ENCODE peak calls at places on chromosomes 16 and 17, in nine cellular contexts. M is heart right ventricle; D is colonic mucosa; E is activated CD8-positive, alpha-beta memory T cell treated with anti-CD3 and anti-CD28 coated beads, Interleukin-2, amount 50 U/mL, for 48 hours; F is skeletal muscle cell; L is globus pallidus; C is pancreas; T is G401; Z is activated T-cell treated with anti-CD3 and anti-CD28 coated beads for 1 hour. S is an unnamed sample.
A peak's percentile ranks its signal among the peaks of the same experiment; 100 is the strongest.

GRCh38 chr16:68470461-68471150 is 22.3 kb upstream of the SMPD3 start:
- DNase-seq in M (no peak), Z (no peak), F (no peak), L (peak; percentile 71), E (peak; percentile 64), D (peak; percentile 42), C (no peak), T (peak; percentile 5), S (peak; percentile 46)

GRCh38 chr17:76107507-76107906 is 3.9 kb upstream of the EXOC7 start:
- DNase-seq in F (no peak), E (no peak), T (no peak), Z (no peak), D (no peak), M (no peak), C (no peak), L (no peak), S (no peak)

GRCh38 chr16:84236671-84237070 is 3.1 kb downstream of the KCNG4 start:
- DNase-seq in E (no peak), L (no peak), F (no peak), Z (no peak), M (no peak), D (no peak), T (no peak), C (no peak), S (no peak)

GRCh38 chr17:1979182-1979980 is 45.8 kb downstream of the RTN4RL1 start:
- DNase-seq in D (no peak), Z (no peak), T (peak; percentile 78), L (no peak), E (no peak), F (no peak), M (no peak), C (no peak), S (no peak)

GRCh38 chr17:80033840-80034239 is 1.8 kb downstream of the TBC1D16 start:
- DNase-seq in T (no peak), D (no peak), C (no peak), Z (no peak), M (no peak), E (no peak), L (no peak), F (no peak), S (no peak)

GRCh38 chr16:56667581-56668571 is at the start of gene MT1G:
- DNase-seq in L (no peak), C (peak; percentile 89), T (no peak), E (peak; percentile 74), M (peak; percentile 64), F (no peak), D (peak; percentile 80), Z (no peak), S (peak; percentile 42)

GRCh38 chr16:69017036-69017783 is 88.2 kb upstream of the HAS3 start:
- DNase-seq in D (no peak), T (no peak), Z (no peak), C (no peak), L (peak; percentile 72), F (no peak), M (no peak), E (no peak), S (no peak)

GRCh38 chr16:12252616-12253015 is 276.1 kb downstream of the SNX29 start:
- DNase-seq in E (no peak), Z (no peak), M (peak; percentile 24), L (no peak), C (no peak), D (no peak), T (no peak), F (no peak), S (no peak)

GRCh38 chr16:27324851-27325301 is 11.1 kb downstream of the IL4R start:
- DNase-seq in Z (no peak), T (no peak), E (no peak), C (no peak), L (no peak), D (no peak), F (no peak), M (no peak), S (no peak)

GRCh38 chr16:49924078-49924477 is 68.2 kb upstream of the ZNF423 start:
- DNase-seq in D (no peak), T (no peak), M (no peak), Z (no peak), F (no peak), E (no peak), C (no peak), L (no peak), S (no peak)

GRCh38 chr17:82520041-82520910 is 744 bp downstream of the FOXK2 start:
- DNase-seq in D (peak; percentile 39), E (peak; percentile 76), L (no peak), C (peak; percentile 20), Z (peak; percentile 28), F (no peak), T (peak; percentile 42), M (peak; percentile 35), S (no peak)

GRCh38 chr16:30585022-30585399 is 486 bp downstream of the ZNF785 start:
- DNase-seq in Z (no peak), D (no peak), F (no peak), T (no peak), L (no peak), E (no peak), M (no peak), C (no peak), S (no peak)

GRCh38 chr17:19904924-19905323 is 37.2 kb upstream of the ULK2 start:
- DNase-seq in C (no peak), F (no peak), L (peak; percentile 59), Z (no peak), D (no peak), E (no peak), M (peak; percentile 37), T (no peak), S (peak; percentile 38)

GRCh38 chr17:13561606-13562270 is 40.0 kb downstream of the HS3ST3A1 start:
- DNase-seq in L (no peak), C (no peak), T (no peak), E (no peak), Z (no peak), F (no peak), M (no peak), D (peak; percentile 18), S (peak; percentile 10)

GRCh38 chr16:86117756-86118155 is 218.8 kb downstream of the IRF8 start:
- DNase-seq in L (no peak), D (no peak), Z (no peak), T (no peak), F (no peak), C (no peak), M (no peak), E (no peak), S (no peak)

GRCh38 chr16:28308794-28309535 is 16.6 kb downstream of the SBK1 start:
- DNase-seq in F (no peak), C (no peak), Z (no peak), D (no peak), M (no peak), L (no peak), T (peak; percentile 52), E (no peak), S (no peak)

GRCh38 chr16:27269300-27270150 is 953 bp upstream of the NSMCE1 start:
- DNase-seq in E (peak; percentile 51), D (no peak), Z (no peak), M (no peak), C (no peak), F (no peak), L (no peak), T (no peak), S (no peak)

GRCh38 chr17:6995500-6996255 is at the start of gene ALOX12:
- DNase-seq in T (no peak), F (no peak), M (no peak), C (no peak), Z (no peak), D (peak; percentile 67), E (no peak), L (no peak), S (no peak)

GRCh38 chr17:75404739-75405364 is 626 bp downstream of the GRB2 start:
- DNase-seq in T (peak; percentile 40), L (peak; percentile 26), Z (peak; percentile 32), E (peak; percentile 81), C (peak; percentile 38), M (peak; percentile 40), D (peak; percentile 63), F (no peak), S (peak; percentile 25)

GRCh38 chr16:67236551-67237395 is 9.8 kb downstream of the TMEM208 start:
- DNase-seq in L (no peak), Z (peak; percentile 52), F (no peak), C (no peak), E (peak; percentile 94), T (peak; percentile 30), M (peak; percentile 46), D (peak; percentile 67), S (no peak)

GRCh38 chr17:79984045-79984840 is 51.4 kb downstream of the TBC1D16 start:
- DNase-seq in L (no peak), T (no peak), M (no peak), E (no peak), F (no peak), C (no peak), Z (no peak), D (no peak), S (no peak)

GRCh38 chr17:68587026-68587425 is 14.1 kb downstream of the FAM20A start:
- DNase-seq in D (no peak), T (no peak), C (no peak), L (no peak), F (no peak), M (no peak), E (no peak), Z (no peak), S (no peak)

GRCh38 chr16:67191410-67191994 is 453 bp upstream of the E2F4 start:
- DNase-seq in D (no peak), M (no peak), C (no peak), E (no peak), L (no peak), T (no peak), Z (no peak), F (no peak), S (no peak)

GRCh38 chr16:64977211-64977920 is 144.5 kb downstream of the CDH11 start:
- DNase-seq in M (no peak), E (no peak), Z (no peak), T (no peak), C (no peak), D (no peak), L (no peak), F (no peak), S (no peak)

GRCh38 chr17:75410141-75410540 is 4.7 kb upstream of the GRB2 start:
- DNase-seq in L (no peak), E (no peak), F (no peak), D (no peak), C (no peak), M (no peak), T (no peak), Z (no peak), S (no peak)

GRCh38 chr17:75048396-75048933 is 1.4 kb downstream of the KCTD2 start:
- DNase-seq in T (peak; percentile 54), E (no peak), F (no peak), M (peak; percentile 27), Z (no peak), L (peak; percentile 50), C (peak; percentile 59), D (no peak), S (no peak)

GRCh38 chr16:73193464-73193863 is 145.5 kb upstream of the ZFHX3 start:
- DNase-seq in D (no peak), C (no peak), T (no peak), L (no peak), Z (no peak), M (no peak), F (no peak), E (no peak), S (no peak)

GRCh38 chr16:3842994-3843393 is 37.5 kb downstream of the CREBBP start:
- DNase-seq in F (no peak), L (no peak), M (no peak), C (no peak), Z (no peak), E (no peak), D (no peak), T (no peak), S (no peak)

GRCh38 chr16:86297391-86297790 is 212.9 kb upstream of the FOXF1 start:
- DNase-seq in M (no peak), L (no peak), C (no peak), D (no peak), Z (no peak), E (no peak), F (no peak), T (no peak), S (no peak)

GRCh38 chr17:3531266-3532101 is 26.1 kb downstream of the TRPV3 start:
- DNase-seq in C (peak; percentile 45), D (no peak), T (peak; percentile 40), F (no peak), M (peak; percentile 50), E (no peak), Z (no peak), L (peak; percentile 99), S (no peak)

GRCh38 chr16:49602201-49603041 is 228.8 kb downstream of the C16orf78 start:
- DNase-seq in M (no peak), T (peak; percentile 77), F (no peak), C (no peak), D (peak; percentile 9), Z (no peak), L (no peak), E (peak; percentile 20), S (no peak)

S was measured in mucosa of gallbladder.